ENCODE peak calls at places on chromosome 18, in ten cellular contexts. One of them, this sample, is unnamed.

GRCh38 chr18:75407468-75408437 is 19.8 kb downstream of the SMIM21 start:
- DNase-seq in upper lobe of left lung: no peak
- DNase-seq in uterus: no peak
- DNase-seq in mesenchymal stem cell: peak; percentile 16
- DNase-seq in sigmoid colon: no peak
- DNase-seq in CD4-positive, alpha-beta memory T cell: no peak
- DNase-seq in CD8-positive, alpha-beta T cell: no peak
- DNase-seq in kidney: no peak
- DNase-seq in pancreas: no peak
- DNase-seq in transverse colon: no peak
- DNase-seq in this sample: no peak

GRCh38 chr18:44229693-44230108 is 451.0 kb upstream of the SETBP1 start:
- DNase-seq in upper lobe of left lung: no peak
- DNase-seq in uterus: peak; percentile 80
- DNase-seq in mesenchymal stem cell: peak; percentile 3
- DNase-seq in sigmoid colon: peak; percentile 92
- DNase-seq in CD4-positive, alpha-beta memory T cell: no peak
- DNase-seq in CD8-positive, alpha-beta T cell: no peak
- DNase-seq in kidney: peak; percentile 76
- DNase-seq in pancreas: peak; percentile 27
- DNase-seq in transverse colon: peak; percentile 44
- DNase-seq in this sample: no peak

GRCh38 chr18:6877288-6877687 is 147.8 kb downstream of the ARHGAP28 start:
- DNase-seq in upper lobe of left lung: no peak
- DNase-seq in uterus: no peak
- DNase-seq in mesenchymal stem cell: no peak
- DNase-seq in sigmoid colon: no peak
- DNase-seq in CD4-positive, alpha-beta memory T cell: no peak
- DNase-seq in CD8-positive, alpha-beta T cell: no peak
- DNase-seq in kidney: no peak
- DNase-seq in pancreas: no peak
- DNase-seq in transverse colon: no peak
- DNase-seq in this sample: no peak

GRCh38 chr18:36399055-36399454 is 101.5 kb downstream of the FHOD3 start:
- DNase-seq in upper lobe of left lung: no peak
- DNase-seq in uterus: no peak
- DNase-seq in mesenchymal stem cell: no peak
- DNase-seq in sigmoid colon: no peak
- DNase-seq in CD4-positive, alpha-beta memory T cell: no peak
- DNase-seq in CD8-positive, alpha-beta T cell: no peak
- DNase-seq in kidney: no peak
- DNase-seq in pancreas: no peak
- DNase-seq in transverse colon: no peak
- DNase-seq in this sample: no peak

GRCh38 chr18:54284535-54284934 is 15.2 kb downstream of the POLI start:
- DNase-seq in upper lobe of left lung: no peak
- DNase-seq in uterus: no peak
- DNase-seq in mesenchymal stem cell: no peak
- DNase-seq in sigmoid colon: no peak
- DNase-seq in CD4-positive, alpha-beta memory T cell: no peak
- DNase-seq in CD8-positive, alpha-beta T cell: no peak
- DNase-seq in kidney: no peak
- DNase-seq in pancreas: no peak
- DNase-seq in transverse colon: no peak
- DNase-seq in this sample: no peak

GRCh38 chr18:79523221-79523737 is 127.5 kb downstream of the NFATC1 start:
- DNase-seq in upper lobe of left lung: no peak
- DNase-seq in uterus: no peak
- DNase-seq in mesenchymal stem cell: no peak
- DNase-seq in sigmoid colon: no peak
- DNase-seq in CD4-positive, alpha-beta memory T cell: peak; percentile 73
- DNase-seq in CD8-positive, alpha-beta T cell: peak; percentile 84
- DNase-seq in kidney: peak; percentile 46
- DNase-seq in pancreas: no peak
- DNase-seq in transverse colon: no peak
- DNase-seq in this sample: no peak

GRCh38 chr18:63909870-63910269 is 2.1 kb downstream of the SERPINB10 start:
- DNase-seq in upper lobe of left lung: no peak
- DNase-seq in uterus: no peak
- DNase-seq in mesenchymal stem cell: no peak
- DNase-seq in sigmoid colon: no peak
- DNase-seq in CD4-positive, alpha-beta memory T cell: no peak
- DNase-seq in CD8-positive, alpha-beta T cell: no peak
- DNase-seq in kidney: no peak
- DNase-seq in pancreas: no peak
- DNase-seq in transverse colon: no peak
- DNase-seq in this sample: no peak

GRCh38 chr18:596288-596881 is 403 bp upstream of the CLUL1 start:
- DNase-seq in upper lobe of left lung: peak; percentile 86
- DNase-seq in uterus: no peak
- DNase-seq in mesenchymal stem cell: no peak
- DNase-seq in sigmoid colon: no peak
- DNase-seq in CD4-positive, alpha-beta memory T cell: no peak
- DNase-seq in CD8-positive, alpha-beta T cell: no peak
- DNase-seq in kidney: peak; percentile 87
- DNase-seq in pancreas: peak; percentile 71
- DNase-seq in transverse colon: no peak
- DNase-seq in this sample: no peak

GRCh38 chr18:10249270-10249669 is 205.2 kb upstream of the APCDD1 start:
- DNase-seq in upper lobe of left lung: no peak
- DNase-seq in uterus: no peak
- DNase-seq in mesenchymal stem cell: no peak
- DNase-seq in sigmoid colon: no peak
- DNase-seq in CD4-positive, alpha-beta memory T cell: no peak
- DNase-seq in CD8-positive, alpha-beta T cell: no peak
- DNase-seq in kidney: no peak
- DNase-seq in pancreas: no peak
- DNase-seq in transverse colon: no peak
- DNase-seq in this sample: no peak

GRCh38 chr18:10248738-10249137 is 205.7 kb upstream of the APCDD1 start:
- DNase-seq in upper lobe of left lung: no peak
- DNase-seq in uterus: no peak
- DNase-seq in mesenchymal stem cell: no peak
- DNase-seq in sigmoid colon: no peak
- DNase-seq in CD4-positive, alpha-beta memory T cell: no peak
- DNase-seq in CD8-positive, alpha-beta T cell: no peak
- DNase-seq in kidney: no peak
- DNase-seq in pancreas: no peak
- DNase-seq in transverse colon: no peak
- DNase-seq in this sample: no peak

GRCh38 chr18:10252494-10252893 is 201.9 kb upstream of the APCDD1 start:
- DNase-seq in upper lobe of left lung: no peak
- DNase-seq in uterus: no peak
- DNase-seq in mesenchymal stem cell: no peak
- DNase-seq in sigmoid colon: no peak
- DNase-seq in CD4-positive, alpha-beta memory T cell: no peak
- DNase-seq in CD8-positive, alpha-beta T cell: no peak
- DNase-seq in kidney: no peak
- DNase-seq in pancreas: no peak
- DNase-seq in transverse colon: no peak
- DNase-seq in this sample: no peak

GRCh38 chr18:10247402-10248117 is 206.9 kb upstream of the APCDD1 start:
- DNase-seq in upper lobe of left lung: no peak
- DNase-seq in uterus: no peak
- DNase-seq in mesenchymal stem cell: no peak
- DNase-seq in sigmoid colon: no peak
- DNase-seq in CD4-positive, alpha-beta memory T cell: no peak
- DNase-seq in CD8-positive, alpha-beta T cell: no peak
- DNase-seq in kidney: no peak
- DNase-seq in pancreas: no peak
- DNase-seq in transverse colon: no peak
- DNase-seq in this sample: no peak

GRCh38 chr18:10252952-10253680 is 201.3 kb upstream of the APCDD1 start:
- DNase-seq in upper lobe of left lung: no peak
- DNase-seq in uterus: no peak
- DNase-seq in mesenchymal stem cell: no peak
- DNase-seq in sigmoid colon: no peak
- DNase-seq in CD4-positive, alpha-beta memory T cell: no peak
- DNase-seq in CD8-positive, alpha-beta T cell: no peak
- DNase-seq in kidney: no peak
- DNase-seq in pancreas: no peak
- DNase-seq in transverse colon: no peak
- DNase-seq in this sample: no peak
- H3K27ac ChIP-seq in upper lobe of left lung: no peak overlapping the region
- H3K27ac ChIP-seq in uterus: no peak overlapping the region
- H3K27ac ChIP-seq in mesenchymal stem cell: no peak overlapping the region
- H3K27ac ChIP-seq in sigmoid colon: no peak overlapping the region
- H3K27ac ChIP-seq in CD4-positive, alpha-beta memory T cell: no peak overlapping the region
- H3K27ac ChIP-seq in CD8-positive, alpha-beta T cell: no peak overlapping the region
- H3K27ac ChIP-seq in kidney: no peak overlapping the region
- H3K27ac ChIP-seq in pancreas: no peak overlapping the region
- H3K27ac ChIP-seq in transverse colon: no peak overlapping the region
- H3K27ac ChIP-seq in this sample: no peak overlapping the region

DNA sequence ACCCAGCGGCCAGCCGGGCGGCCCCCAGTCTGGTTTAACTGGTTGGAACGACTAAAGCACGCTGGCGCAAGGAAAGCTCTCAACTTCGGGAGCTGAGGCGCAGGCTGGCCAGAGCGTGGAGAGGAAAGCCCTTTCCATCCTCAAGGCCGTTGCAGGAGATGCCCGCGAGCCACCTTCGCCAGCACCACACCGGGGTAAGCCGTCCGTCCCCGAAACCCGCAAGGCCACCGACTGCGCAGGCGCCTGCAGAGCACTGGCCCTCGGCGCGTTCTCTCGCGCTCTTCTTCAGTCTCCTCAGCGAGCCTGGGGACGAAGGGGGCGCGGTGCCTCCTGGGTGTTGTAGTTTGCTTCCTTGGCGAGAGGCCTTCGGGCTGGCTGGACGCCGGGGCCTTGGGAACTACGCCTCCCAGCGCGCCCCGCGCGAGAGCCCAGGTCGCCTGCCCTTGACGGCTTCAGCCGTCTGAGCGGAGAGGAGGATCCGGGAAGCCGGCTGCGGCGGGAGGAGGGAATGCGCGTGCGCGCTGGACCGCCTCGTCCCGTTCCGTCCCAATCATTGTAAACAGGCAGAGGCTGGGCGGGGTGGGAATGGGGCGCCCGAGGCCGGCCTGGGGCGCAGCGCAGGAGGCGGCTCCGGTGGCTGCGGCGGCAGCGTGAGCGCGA is at the start of gene RALBP1:
- DNase-seq in upper lobe of left lung: peak; percentile 100
- DNase-seq in uterus: peak; percentile 99
- DNase-seq in mesenchymal stem cell: peak; percentile 100
- DNase-seq in sigmoid colon: peak; percentile 100
- DNase-seq in CD4-positive, alpha-beta memory T cell: peak; percentile 96
- DNase-seq in CD8-positive, alpha-beta T cell: peak; percentile 97
- DNase-seq in kidney: peak; percentile 100
- DNase-seq in pancreas: peak; percentile 100
- DNase-seq in transverse colon: peak; percentile 100
- DNase-seq in this sample: peak; percentile 99
- H3K27ac ChIP-seq in upper lobe of left lung: peak within 1 kb of the TSS; percentile 92
- H3K27ac ChIP-seq in uterus: peak within 1 kb of the TSS; percentile 96
- H3K27ac ChIP-seq in mesenchymal stem cell: peak within 1 kb of the TSS; percentile 95
- H3K27ac ChIP-seq in sigmoid colon: peak within 1 kb of the TSS; percentile 95
- H3K27ac ChIP-seq in CD4-positive, alpha-beta memory T cell: peak within 1 kb of the TSS; percentile 79
- H3K27ac ChIP-seq in CD8-positive, alpha-beta T cell: peak within 1 kb of the TSS; percentile 67
- H3K27ac ChIP-seq in kidney: peak within 1 kb of the TSS; percentile 98
- H3K27ac ChIP-seq in pancreas: peak within 1 kb of the TSS; percentile 85
- H3K27ac ChIP-seq in transverse colon: peak within 1 kb of the TSS; percentile 96
- H3K27ac ChIP-seq in this sample: peak within 1 kb of the TSS; percentile 97

GRCh38 chr18:48486762-48487161 is 52.1 kb upstream of the CTIF start:
- DNase-seq in upper lobe of left lung: no peak
- DNase-seq in uterus: no peak
- DNase-seq in mesenchymal stem cell: peak; percentile 60
- DNase-seq in sigmoid colon: no peak
- DNase-seq in CD4-positive, alpha-beta memory T cell: no peak
- DNase-seq in CD8-positive, alpha-beta T cell: no peak
- DNase-seq in kidney: no peak
- DNase-seq in pancreas: no peak
- DNase-seq in transverse colon: no peak
- DNase-seq in this sample: no peak

GRCh38 chr18:48481092-48481491 is 57.7 kb upstream of the CTIF start:
- DNase-seq in upper lobe of left lung: no peak
- DNase-seq in uterus: no peak
- DNase-seq in mesenchymal stem cell: no peak
- DNase-seq in sigmoid colon: no peak
- DNase-seq in CD4-positive, alpha-beta memory T cell: no peak
- DNase-seq in CD8-positive, alpha-beta T cell: no peak
- DNase-seq in kidney: no peak
- DNase-seq in pancreas: no peak
- DNase-seq in transverse colon: no peak
- DNase-seq in this sample: no peak

GRCh38 chr18:48488388-48488850 is 50.4 kb upstream of the CTIF start:
- DNase-seq in upper lobe of left lung: peak; percentile 76
- DNase-seq in uterus: peak; percentile 38
- DNase-seq in mesenchymal stem cell: peak; percentile 73
- DNase-seq in sigmoid colon: no peak
- DNase-seq in CD4-positive, alpha-beta memory T cell: no peak
- DNase-seq in CD8-positive, alpha-beta T cell: no peak
- DNase-seq in kidney: peak; percentile 84
- DNase-seq in pancreas: peak; percentile 85
- DNase-seq in transverse colon: peak; percentile 70
- DNase-seq in this sample: no peak

GRCh38 chr18:48490641-48491040 is 48.2 kb upstream of the CTIF start:
- DNase-seq in upper lobe of left lung: no peak
- DNase-seq in uterus: peak; percentile 24
- DNase-seq in mesenchymal stem cell: peak; percentile 43
- DNase-seq in sigmoid colon: no peak
- DNase-seq in CD4-positive, alpha-beta memory T cell: no peak
- DNase-seq in CD8-positive, alpha-beta T cell: no peak
- DNase-seq in kidney: no peak
- DNase-seq in pancreas: no peak
- DNase-seq in transverse colon: no peak
- DNase-seq in this sample: no peak

DNA sequence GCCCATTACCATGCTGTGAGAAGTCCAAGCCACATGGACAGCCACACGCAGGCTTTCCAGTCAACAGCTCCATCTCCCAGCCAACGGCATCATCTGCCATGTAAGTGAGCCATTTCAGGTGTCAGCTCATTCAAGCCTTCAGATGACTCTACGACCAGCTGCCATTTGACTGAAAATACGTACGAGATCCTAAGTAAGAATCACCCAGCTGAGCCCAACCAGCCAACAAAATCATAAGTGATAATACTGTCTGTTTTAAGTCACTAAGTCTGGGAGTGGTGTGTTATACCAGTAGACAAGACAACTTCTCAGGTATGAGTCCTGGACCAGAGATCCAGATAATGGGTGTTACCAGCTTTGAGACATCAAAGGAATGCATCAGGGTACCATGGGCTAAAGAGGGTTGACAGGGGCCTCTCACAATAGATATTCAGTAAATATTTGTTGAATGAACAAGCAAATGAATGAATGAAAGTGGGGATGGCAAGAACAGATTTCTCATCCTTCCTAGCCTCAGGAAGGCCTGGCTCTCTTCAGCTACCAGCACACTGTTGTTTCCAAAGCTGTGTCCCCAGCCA is 52.9 kb upstream of the CTIF start:
- DNase-seq in upper lobe of left lung: no peak
- DNase-seq in uterus: no peak
- DNase-seq in mesenchymal stem cell: no peak
- DNase-seq in sigmoid colon: no peak
- DNase-seq in CD4-positive, alpha-beta memory T cell: no peak
- DNase-seq in CD8-positive, alpha-beta T cell: no peak
- DNase-seq in kidney: no peak
- DNase-seq in pancreas: no peak
- DNase-seq in transverse colon: no peak
- DNase-seq in this sample: no peak
- H3K27ac ChIP-seq in upper lobe of left lung: no peak overlapping the region
- H3K27ac ChIP-seq in uterus: peak overlapping the region; percentile 73
- H3K27ac ChIP-seq in mesenchymal stem cell: no peak overlapping the region
- H3K27ac ChIP-seq in sigmoid colon: no peak overlapping the region
- H3K27ac ChIP-seq in CD4-positive, alpha-beta memory T cell: no peak overlapping the region
- H3K27ac ChIP-seq in CD8-positive, alpha-beta T cell: no peak overlapping the region
- H3K27ac ChIP-seq in kidney: no peak overlapping the region
- H3K27ac ChIP-seq in pancreas: no peak overlapping the region
- H3K27ac ChIP-seq in transverse colon: no peak overlapping the region
- H3K27ac ChIP-seq in this sample: no peak overlapping the region

GRCh38 chr18:58287626-58288289 is 243.7 kb downstream of the NEDD4L start:
- DNase-seq in upper lobe of left lung: no peak
- DNase-seq in uterus: no peak
- DNase-seq in mesenchymal stem cell: no peak
- DNase-seq in sigmoid colon: no peak
- DNase-seq in CD4-positive, alpha-beta memory T cell: no peak
- DNase-seq in CD8-positive, alpha-beta T cell: no peak
- DNase-seq in kidney: no peak
- DNase-seq in pancreas: no peak
- DNase-seq in transverse colon: peak; percentile 71
- DNase-seq in this sample: no peak
- H3K27ac ChIP-seq in upper lobe of left lung: peak overlapping the region; percentile 62
- H3K27ac ChIP-seq in uterus: no peak overlapping the region
- H3K27ac ChIP-seq in mesenchymal stem cell: no peak overlapping the region
- H3K27ac ChIP-seq in sigmoid colon: no peak overlapping the region
- H3K27ac ChIP-seq in CD4-positive, alpha-beta memory T cell: no peak overlapping the region
- H3K27ac ChIP-seq in CD8-positive, alpha-beta T cell: no peak overlapping the region
- H3K27ac ChIP-seq in kidney: peak overlapping the region; percentile 62
- H3K27ac ChIP-seq in pancreas: peak overlapping the region; percentile 72
- H3K27ac ChIP-seq in transverse colon: peak overlapping the region; percentile 86
- H3K27ac ChIP-seq in this sample: no peak overlapping the region